ENCODE peak calls at places on chromosomes 12 and 14, in nine cellular contexts. B, R, Q, J, E, K, Y, D and P are unnamed samples.

GRCh38 chr14:43677581-43677980 is 829.5 kb downstream of the FSCB start:
- DNase-seq in B (no peak), R (no peak), Q (no peak), J (no peak), E (no peak), K (no peak), Y (no peak), D (no peak), P (no peak)

GRCh38 chr12:123401753-123402683 is 18.1 kb downstream of the KMT5A start:
- DNase-seq in B (no peak), R (peak; percentile 70), Q (no peak), J (no peak), E (no peak), K (no peak), Y (no peak), D (no peak), P (no peak)

GRCh38 chr12:105330938-105331804 is 680 bp downstream of the C12orf75 start:
- DNase-seq in B (peak; percentile 19), R (peak; percentile 77), Q (no peak), J (peak; percentile 52), E (no peak), K (no peak), Y (no peak), D (peak; percentile 59), P (peak; percentile 77)

GRCh38 chr14:72439707-72440106 is 454.2 kb downstream of the DPF3 start:
- DNase-seq in B (no peak), R (no peak), Q (no peak), J (peak; percentile 78), E (no peak), K (no peak), Y (no peak), D (peak; percentile 27), P (peak; percentile 92)

GRCh38 chr14:85248881-85249635 is 280.9 kb upstream of the FLRT2 start:
- DNase-seq in B (no peak), R (no peak), Q (no peak), J (no peak), E (no peak), K (peak; percentile 17), Y (no peak), D (no peak), P (no peak)

GRCh38 chr12:74431821-74432220 is 105.8 kb upstream of the ATXN7L3B start:
- DNase-seq in B (no peak), R (no peak), Q (no peak), J (no peak), E (no peak), K (no peak), Y (no peak), D (no peak), P (no peak)

GRCh38 chr12:111758120-111758561 is 8.6 kb upstream of the ALDH2 start:
- DNase-seq in B (no peak), R (no peak), Q (peak; percentile 71), J (no peak), E (no peak), K (no peak), Y (no peak), D (no peak), P (no peak)

GRCh38 chr12:65510584-65511050 is 232.1 kb downstream of the MSRB3 start:
- DNase-seq in B (no peak), R (peak; percentile 92), Q (peak; percentile 55), J (no peak), E (no peak), K (no peak), Y (no peak), D (no peak), P (no peak)

GRCh38 chr12:54352022-54352531 is 12.2 kb downstream of the GPR84 start:
- DNase-seq in B (peak; percentile 63), R (peak; percentile 90), Q (peak; percentile 47), J (no peak), E (peak; percentile 78), K (peak; percentile 47), Y (no peak), D (peak; percentile 62), P (peak; percentile 32)

GRCh38 chr14:100677925-100678765 is 48.5 kb upstream of the DLK1 start:
- DNase-seq in B (peak; percentile 31), R (peak; percentile 77), Q (peak; percentile 85), J (no peak), E (no peak), K (peak; percentile 80), Y (no peak), D (no peak), P (no peak)

GRCh38 chr12:113347892-113348291 is 10.5 kb upstream of the PLBD2 start:
- DNase-seq in B (no peak), R (no peak), Q (no peak), J (no peak), E (no peak), K (no peak), Y (no peak), D (no peak), P (no peak)

GRCh38 chr12:62683724-62684501 is 217.3 kb downstream of the MON2 start:
- DNase-seq in B (no peak), R (no peak), Q (peak; percentile 63), J (no peak), E (no peak), K (peak; percentile 97), Y (no peak), D (no peak), P (no peak)

GRCh38 chr12:43884683-43885410 is 49.0 kb downstream of the TMEM117 start:
- DNase-seq in B (no peak), R (no peak), Q (no peak), J (no peak), E (peak; percentile 8), K (no peak), Y (no peak), D (no peak), P (no peak)

GRCh38 chr12:10094648-10095047 is 4.1 kb downstream of the CLEC1A start:
- DNase-seq in B (no peak), R (no peak), Q (no peak), J (no peak), E (no peak), K (no peak), Y (no peak), D (no peak), P (no peak)

GRCh38 chr12:5523396-5524115 is 91.6 kb downstream of the NTF3 start:
- DNase-seq in B (no peak), R (no peak), Q (no peak), J (no peak), E (no peak), K (no peak), Y (no peak), D (no peak), P (no peak)

GRCh38 chr12:127115468-127116035 is 1151.4 kb upstream of the TMEM132C start:
- DNase-seq in B (no peak), R (no peak), Q (no peak), J (no peak), E (no peak), K (no peak), Y (no peak), D (no peak), P (no peak)

GRCh38 chr14:24416254-24416931 is 13.1 kb downstream of the CBLN3 start:
- DNase-seq in B (no peak), R (no peak), Q (no peak), J (no peak), E (no peak), K (no peak), Y (no peak), D (no peak), P (no peak)

GRCh38 chr12:131007794-131008460 is 54.2 kb downstream of the ADGRD1 start:
- DNase-seq in B (no peak), R (no peak), Q (no peak), J (no peak), E (no peak), K (no peak), Y (no peak), D (no peak), P (no peak)

GRCh38 chr12:31118831-31119530 is 45.3 kb downstream of the DDX11 start:
- DNase-seq in B (peak; percentile 86), R (peak; percentile 86), Q (no peak), J (no peak), E (peak; percentile 36), K (no peak), Y (no peak), D (peak; percentile 51), P (no peak)

GRCh38 chr14:38065101-38065762 is 142.5 kb upstream of the SSTR1 start:
- DNase-seq in B (no peak), R (no peak), Q (no peak), J (peak; percentile 69), E (no peak), K (no peak), Y (peak; percentile 40), D (peak; percentile 37), P (peak; percentile 50)

GRCh38 chr12:96044017-96044985 is 8.9 kb upstream of the LTA4H start:
- DNase-seq in B (no peak), R (no peak), Q (no peak), J (no peak), E (no peak), K (peak; percentile 82), Y (no peak), D (no peak), P (no peak)